ENCODE peak calls at places on chromosome 21, in five cellular contexts. D, U, H, O and Q are unnamed samples.
A peak's percentile ranks its signal among the peaks of the same experiment; 100 is the strongest.

GRCh38 chr21:16532841-16533240 is 803.1 kb downstream of the USP25 start:
- DNase-seq in D (no peak), H (no peak), U (no peak), O (peak; percentile 18), Q (no peak)

GRCh38 chr21:46468110-46468774 is 9.6 kb downstream of the DIP2A start:
- DNase-seq in H (no peak), U (no peak), D (no peak), O (no peak), Q (no peak)

GRCh38 chr21:19553930-19554615 is 1150.5 kb upstream of the TMPRSS15 start:
- DNase-seq in O (no peak), H (no peak), U (no peak), D (no peak), Q (no peak)

GRCh38 chr21:26169061-26169610 is 1.4 kb downstream of the APP start:
- DNase-seq in D (peak; percentile 41), U (peak; percentile 29), O (peak; percentile 76), H (peak; percentile 43), Q (peak; percentile 8)

GRCh38 chr21:46115441-46116188 is 17.7 kb downstream of the COL6A2 start:
- DNase-seq in U (no peak), H (no peak), O (no peak), D (no peak), Q (no peak)

GRCh38 chr21:28991861-28992525 is 684 bp downstream of the LTN1 start:
- DNase-seq in U (no peak), H (no peak), O (no peak), D (peak; percentile 16), Q (peak; percentile 29)

GRCh38 chr21:27796106-27796505 is 829.2 kb upstream of the ADAMTS5 start:
- DNase-seq in U (no peak), H (no peak), D (no peak), O (no peak), Q (no peak)

GRCh38 chr21:31667639-31668038 is 8.1 kb downstream of the SOD1 start:
- DNase-seq in D (no peak), H (no peak), O (no peak), U (no peak), Q (no peak)

GRCh38 chr21:32306021-32306780 is 7.5 kb downstream of the MRAP start:
- DNase-seq in U (no peak), D (peak; percentile 41), O (peak; percentile 25), H (no peak), Q (peak; percentile 7)

GRCh38 chr21:30831194-30831765 is 1.7 kb upstream of the KRTAP7-1 start:
- DNase-seq in U (peak; percentile 3), D (peak; percentile 2), O (no peak), H (no peak), Q (peak; percentile 47)

GRCh38 chr21:18801468-18801867 is 397.9 kb upstream of the TMPRSS15 start:
- DNase-seq in D (no peak), H (no peak), U (no peak), O (peak; percentile 30), Q (peak; percentile 6)

GRCh38 chr21:43034098-43034497 is 41.5 kb downstream of the CBS start:
- DNase-seq in O (peak; percentile 71), H (no peak), D (no peak), U (no peak), Q (no peak)

GRCh38 chr21:42107177-42107880 is 36.2 kb downstream of the UMODL1 start:
- DNase-seq in U (no peak), D (no peak), H (no peak), O (no peak), Q (no peak)

GRCh38 chr21:26852422-26852821 is 7.2 kb upstream of the ADAMTS1 start:
- DNase-seq in D (no peak), H (no peak), O (no peak), U (no peak), Q (no peak)

GRCh38 chr21:32206631-32207030 is 72.2 kb downstream of the MIS18A start:
- DNase-seq in D (no peak), H (no peak), O (peak; percentile 27), U (no peak), Q (no peak)

GRCh38 chr21:34946385-34947121 is 102.5 kb downstream of the RUNX1 start:
- DNase-seq in H (no peak), U (no peak), O (no peak), D (no peak), Q (peak; percentile 53)

GRCh38 chr21:34526618-34527290 is 14.7 kb upstream of the KCNE1 start:
- DNase-seq in H (peak; percentile 78), O (peak; percentile 99), D (peak; percentile 96), U (peak; percentile 74), Q (no peak)

GRCh38 chr21:29078884-29079765 is 5.7 kb upstream of the CCT8 start:
- DNase-seq in D (no peak), H (no peak), O (no peak), U (no peak), Q (peak; percentile 76)

GRCh38 chr21:34815831-34816700 is 147.3 kb downstream of the CLIC6 start:
- DNase-seq in O (no peak), H (no peak), U (no peak), D (no peak), Q (no peak)

GRCh38 chr21:17585875-17586450 is 26.7 kb downstream of the BTG3 start:
- DNase-seq in D (peak; percentile 41), O (peak; percentile 56), U (peak; percentile 42), H (peak; percentile 5), Q (peak; percentile 43)

GRCh38 chr21:42562816-42563215 is 49.2 kb downstream of the SLC37A1 start:
- DNase-seq in H (no peak), D (no peak), U (no peak), O (no peak), Q (no peak)

GRCh38 chr21:41636636-41637625 is 129.0 kb upstream of the TMPRSS2 start:
- DNase-seq in D (no peak), H (no peak), U (no peak), O (no peak), Q (no peak)

GRCh38 chr21:42684109-42684916 is 30.9 kb downstream of the PDE9A start:
- DNase-seq in U (no peak), O (no peak), D (no peak), H (no peak), Q (peak; percentile 81)

GRCh38 chr21:40507978-40508377 is 339.0 kb downstream of the DSCAM start:
- DNase-seq in D (peak; percentile 55), U (no peak), O (no peak), H (peak; percentile 26), Q (no peak)

GRCh38 chr21:26715878-26716506 is 129.2 kb downstream of the ADAMTS1 start:
- DNase-seq in O (peak; percentile 55), D (peak; percentile 6), U (no peak), H (peak; percentile 10), Q (peak; percentile 22)

GRCh38 chr21:23695449-23695848 is 1911.8 kb downstream of the MRPL39 start:
- DNase-seq in H (no peak), O (no peak), U (no peak), D (no peak), Q (peak; percentile 0)

GRCh38 chr21:29144736-29145353 is 14.4 kb downstream of the MAP3K7CL start:
- DNase-seq in U (no peak), O (no peak), H (no peak), D (no peak), Q (no peak)

GRCh38 chr21:44987886-44988606 is 48.2 kb downstream of the SLX9 start:
- DNase-seq in D (no peak), O (no peak), H (no peak), U (no peak), Q (no peak)

GRCh38 chr21:44989943-44990780 is 50.3 kb downstream of the SLX9 start:
- DNase-seq in U (no peak), H (no peak), D (no peak), O (no peak), Q (no peak)

GRCh38 chr21:44990921-44991320 is 51.1 kb downstream of the SLX9 start:
- DNase-seq in O (no peak), U (no peak), D (no peak), H (no peak), Q (no peak)

GRCh38 chr21:44988607-44989537 is 49.0 kb downstream of the SLX9 start:
- DNase-seq in U (no peak), D (no peak), O (no peak), H (no peak), Q (no peak)

GRCh38 chr21:44989538-44989888 is 49.7 kb downstream of the SLX9 start:
- DNase-seq in H (no peak), O (peak; percentile 8), U (no peak), D (peak; percentile 31), Q (no peak)
- TF ChIP-seq MAX in H (no peak), O (no peak), U (no peak), D (no peak), Q (no peak)

DNA sequence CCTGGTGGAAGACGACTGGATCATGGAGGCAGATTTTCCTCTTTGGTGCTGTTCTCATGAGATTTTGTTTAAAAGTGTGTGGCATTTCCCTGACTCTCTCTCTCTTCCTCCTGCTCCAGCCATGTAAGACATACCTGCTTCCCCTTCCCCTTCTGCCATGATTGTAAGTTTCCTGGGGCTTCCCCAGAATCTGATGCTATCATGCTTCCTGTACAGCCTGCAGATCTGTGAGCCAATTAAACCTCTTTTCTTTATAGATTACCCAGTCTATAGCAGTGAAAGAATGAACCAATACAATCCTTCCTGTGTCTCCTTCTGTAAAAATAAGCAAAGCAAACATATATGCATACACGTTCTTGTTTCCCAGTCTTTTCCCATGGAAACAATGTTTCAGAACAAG is 273.2 kb downstream of the DYRK1A start:
- DNase-seq in H (no peak), U (no peak), D (no peak), O (peak; percentile 31), Q (no peak)
- TF ChIP-seq POLR2A in H (no peak), U (no peak), D (no peak), O (no peak), Q (no peak)

GRCh38 chr21:15005391-15005790 is 59.4 kb downstream of the NRIP1 start:
- DNase-seq in D (no peak), H (no peak), O (peak; percentile 22), U (no peak), Q (no peak)
- TF ChIP-seq MAX in D (no peak), H (no peak), O (no peak), U (no peak), Q (no peak)

GRCh38 chr21:39007985-39008384 is 175.3 kb downstream of the PSMG1 start:
- DNase-seq in U (no peak), D (no peak), O (no peak), H (no peak), Q (no peak)

GRCh38 chr21:39003982-39004775 is 179.1 kb downstream of the PSMG1 start:
- DNase-seq in H (no peak), U (no peak), D (no peak), O (peak; percentile 74), Q (peak; percentile 30)

GRCh38 chr21:39007532-39007931 is 175.7 kb downstream of the PSMG1 start:
- DNase-seq in O (no peak), H (no peak), U (no peak), D (no peak), Q (no peak)

GRCh38 chr21:39006653-39007417 is 176.4 kb downstream of the PSMG1 start:
- DNase-seq in H (no peak), D (no peak), U (no peak), O (peak; percentile 88), Q (peak; percentile 68)

GRCh38 chr21:39004776-39005605 is 178.3 kb downstream of the PSMG1 start:
- DNase-seq in H (no peak), O (peak; percentile 84), U (no peak), D (no peak), Q (peak; percentile 82)
- TF ChIP-seq POLR2A in H (no peak), O (no peak), U (no peak), D (no peak), Q (no peak)